ENCODE peak calls at places on chromosome 13, in four cellular contexts. C, B, V and W are unnamed samples.

GRCh38 chr13:54958781-54959180 is 1930.2 kb downstream of the OLFM4 start:
- DNase-seq in B (no peak), C (no peak), V (no peak), W (no peak)

GRCh38 chr13:87426737-87427136 is 244.4 kb upstream of the SLITRK5 start:
- DNase-seq in V (no peak), B (no peak), C (no peak), W (no peak)

GRCh38 chr13:51271008-51271407 is 48.8 kb downstream of the FAM124A start:
- DNase-seq in C (no peak), V (no peak), B (no peak), W (no peak)

GRCh38 chr13:80553041-80553440 is 212.1 kb upstream of the SPRY2 start:
- DNase-seq in B (no peak), C (no peak), V (no peak), W (no peak)

GRCh38 chr13:71661921-71662320 is 205.1 kb downstream of the DACH1 start:
- DNase-seq in B (no peak), C (no peak), V (no peak), W (peak)

GRCh38 chr13:50419466-50419865 is 404.2 kb downstream of the KCNRG start:
- DNase-seq in V (no peak), C (no peak), B (no peak), W (no peak)

GRCh38 chr13:33855371-33855895 is 37.5 kb downstream of the RFC3 start:
- DNase-seq in V (no peak), B (no peak), C (no peak), W (no peak)

GRCh38 chr13:98142427-98143156 is at the start of gene FARP1:
- DNase-seq in B (peak), V (peak), C (peak), W (peak)

GRCh38 chr13:26458196-26458734 is 99.2 kb upstream of the WASF3 start:
- DNase-seq in C (no peak), B (no peak), V (no peak), W (no peak)

GRCh38 chr13:27619711-27620376 is 485 bp downstream of the LNX2 start:
- DNase-seq in B (peak), C (peak), V (no peak), W (peak)
- TF ChIP-seq CTCF in B (no peak), C (peak), V (no peak), W (peak)

DNA sequence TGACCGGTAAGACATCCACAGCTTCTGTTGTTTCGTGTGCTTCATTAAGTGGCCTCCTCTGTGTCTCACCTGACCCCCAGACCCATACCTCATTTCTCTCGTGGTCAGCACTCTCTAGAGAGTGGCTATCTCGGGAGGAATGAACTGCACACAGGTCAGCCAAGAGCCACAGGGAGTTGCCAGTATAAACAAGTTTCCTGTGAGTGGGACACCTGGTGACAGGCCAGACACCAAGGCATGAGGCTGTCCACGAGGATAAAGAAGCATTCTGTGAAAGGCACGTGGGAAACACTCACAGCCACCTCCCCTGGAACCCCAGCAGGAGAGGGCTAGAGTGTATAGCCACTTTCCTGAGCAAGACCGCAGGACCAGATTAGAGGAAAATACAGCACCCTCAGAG is 115.8 kb downstream of the NUFIP1 start:
- DNase-seq in B (peak), C (no peak), V (no peak), W (no peak)
- H3K4me3 ChIP-seq in B (no peak), C (no peak), V (no peak), W (no peak)

DNA sequence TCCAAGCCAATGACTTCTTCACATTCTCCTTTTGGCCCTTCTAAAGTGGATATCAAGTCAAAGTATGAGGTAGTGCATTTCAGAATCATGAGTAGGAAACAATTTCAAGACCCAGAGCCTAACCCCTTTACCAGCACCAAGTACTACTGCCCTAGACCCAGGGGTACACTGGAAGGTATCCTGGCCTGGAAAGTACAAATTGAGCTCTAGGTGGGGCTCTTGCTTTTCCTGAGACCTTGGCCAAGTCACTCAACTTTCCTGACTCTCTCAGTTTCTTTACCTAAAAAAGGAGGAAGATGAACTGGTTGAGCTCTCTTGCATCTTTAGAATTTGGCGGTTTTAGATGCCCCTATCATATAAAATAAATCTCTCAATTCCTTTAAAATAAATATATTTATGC is 204.7 kb downstream of the FGF14 start:
- DNase-seq in B (no peak), V (no peak), C (no peak), W (no peak)
- TF ChIP-seq CTCF in B (no peak), V (peak), C (no peak), W (peak)

DNA sequence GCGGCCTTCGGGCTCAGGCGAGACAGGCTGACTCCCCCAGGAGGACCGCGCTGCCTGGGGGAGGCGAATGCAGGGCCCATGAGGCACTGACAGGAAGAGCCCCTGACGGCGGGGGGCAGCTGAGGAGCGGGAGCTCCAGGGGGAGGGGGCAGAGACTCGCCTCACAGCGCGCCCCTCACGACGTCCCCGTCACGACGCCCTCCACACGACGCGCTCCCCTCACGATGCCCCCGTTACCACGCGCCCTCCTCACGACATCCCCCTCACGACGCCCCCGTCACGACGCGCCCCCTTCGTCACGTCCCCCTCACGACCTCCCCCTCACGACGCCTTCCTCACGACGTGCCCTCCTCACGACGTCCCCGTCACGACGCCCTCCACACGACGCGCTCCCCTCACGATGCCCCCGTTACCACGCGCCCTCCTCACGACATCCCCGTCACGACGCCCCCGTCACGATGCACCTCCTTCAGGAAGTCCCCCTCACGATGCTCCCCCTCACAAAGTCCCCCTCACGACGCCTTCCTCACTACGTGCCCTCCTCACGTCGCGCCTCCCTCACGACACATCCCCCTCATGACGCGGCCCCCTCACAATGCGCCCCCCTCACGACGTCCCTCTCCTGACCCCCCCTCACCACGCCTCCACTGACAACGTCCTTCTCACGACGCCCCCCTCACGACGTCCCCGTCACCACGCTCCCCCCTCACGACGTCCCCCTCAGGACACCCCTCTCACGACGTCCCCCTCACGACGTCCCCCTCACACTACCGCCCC is 99.6 kb downstream of the ING1 start:
- DNase-seq in C (no peak), V (no peak), B (peak), W (no peak)
- H3K4me3 ChIP-seq in C (peak), V (no peak), B (no peak), W (peak)

DNA sequence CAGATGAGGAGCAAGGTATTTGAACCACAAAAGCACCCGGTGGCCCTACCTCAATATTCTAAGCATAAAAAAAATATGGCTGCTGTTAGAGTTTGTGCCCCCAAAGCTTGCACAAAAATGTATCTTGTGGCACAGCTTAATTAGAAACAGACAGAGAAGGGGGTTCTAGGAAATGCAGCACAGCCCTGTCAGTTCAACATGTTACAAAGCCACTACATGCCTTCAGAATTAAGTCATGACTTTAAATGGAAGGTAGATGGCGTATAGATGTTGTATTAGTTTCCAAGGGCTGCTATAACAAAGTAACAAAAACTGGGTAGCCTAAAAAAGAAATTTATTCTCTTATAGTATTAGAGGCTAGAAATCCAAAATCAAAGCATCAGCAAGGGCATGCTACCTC is 703.8 kb downstream of the DIAPH3 start:
- DNase-seq in B (no peak), V (no peak), C (no peak), W (peak)
- TF ChIP-seq CTCF in B (no peak), V (no peak), C (no peak), W (no peak)

GRCh38 chr13:37811441-37811840 is 58.1 kb downstream of the TRPC4 start:
- DNase-seq in B (no peak), V (no peak), C (no peak), W (peak)
- H3K4me3 ChIP-seq in B (no peak), V (no peak), C (no peak), W (no peak)

DNA sequence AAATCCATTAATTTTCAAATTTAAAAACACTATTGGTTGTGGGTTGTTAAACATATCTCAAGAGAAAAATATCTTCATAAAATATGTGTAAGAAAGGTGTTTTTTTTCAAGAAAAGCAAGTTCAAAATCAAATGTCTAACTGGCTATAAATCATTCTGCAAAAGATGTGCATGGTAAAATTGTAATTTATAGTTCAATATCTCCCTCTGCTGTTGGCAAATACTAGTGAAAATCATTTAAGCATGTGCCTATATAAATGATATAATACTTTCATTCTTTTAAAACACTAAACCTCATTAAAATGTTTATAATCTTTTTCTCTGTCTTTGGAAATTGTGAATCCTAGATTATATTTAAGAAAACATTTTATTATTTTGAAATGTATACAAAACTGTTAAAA is 17.2 kb upstream of the SLITRK6 start:
- DNase-seq in C (no peak), V (no peak), B (no peak), W (no peak)
- TF ChIP-seq CTCF in C (no peak), V (peak), B (no peak), W (no peak)

DNA sequence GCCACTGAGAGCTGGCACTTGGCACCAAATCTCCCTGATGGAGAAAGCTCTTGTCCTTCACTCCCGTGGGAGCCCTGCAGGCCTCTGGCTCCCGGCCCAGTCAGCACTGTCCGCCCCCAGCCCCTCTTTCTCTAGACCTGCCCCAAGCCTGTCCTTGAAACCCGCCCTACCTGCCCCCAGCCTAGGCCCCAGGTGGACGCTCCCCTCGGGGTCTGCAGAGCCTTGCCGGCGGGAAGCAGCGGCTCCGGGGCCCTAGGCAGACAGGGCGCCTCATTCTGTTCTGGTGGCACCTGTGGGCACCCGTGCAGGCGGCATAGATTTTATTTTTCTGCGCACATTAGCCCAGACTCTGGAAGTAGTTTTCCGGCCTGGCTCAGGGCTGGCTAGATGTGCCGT is 17.6 kb downstream of the IL17D start:
- DNase-seq in B (no peak), C (no peak), V (no peak), W (no peak)
- H3K4me3 ChIP-seq in B (no peak), C (peak), V (no peak), W (no peak)

DNA sequence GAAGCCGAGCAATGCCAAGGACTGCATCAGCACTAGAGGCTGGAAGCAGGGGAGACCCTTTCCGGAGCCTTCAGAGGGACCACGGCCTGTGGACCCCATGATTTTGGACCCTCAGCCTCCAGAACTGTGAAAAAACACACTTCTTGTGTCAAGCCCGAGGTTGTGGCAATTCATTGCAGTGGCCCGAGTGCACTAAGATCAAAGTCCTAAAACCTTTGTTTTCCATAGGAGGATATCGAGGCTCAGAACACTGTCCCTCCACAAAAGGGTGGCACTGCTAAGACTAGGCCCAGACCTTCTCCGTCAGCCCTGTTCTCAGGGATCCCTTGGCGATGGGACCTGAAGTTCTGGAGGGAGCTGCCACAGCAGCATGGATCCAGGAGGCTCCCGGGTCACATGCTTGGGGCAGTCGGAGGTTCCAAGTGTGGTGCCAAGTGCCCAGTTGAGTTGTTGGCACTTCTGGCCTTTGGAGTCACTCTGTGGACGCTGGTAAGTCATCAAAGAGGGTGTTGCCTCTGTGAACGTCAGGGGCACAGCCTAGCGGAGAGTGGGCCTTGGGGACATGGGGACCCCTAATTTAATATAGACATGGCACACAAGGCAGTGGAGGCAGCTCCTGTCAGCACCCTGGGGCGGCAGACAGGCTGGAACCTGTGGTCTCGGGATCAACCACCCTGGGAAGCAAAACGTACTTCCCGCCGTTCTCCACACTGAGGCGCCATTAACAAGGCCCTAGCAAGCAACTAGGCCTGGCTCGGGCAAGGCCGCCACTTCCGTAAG is 199.2 kb downstream of the COL4A1 start:
- DNase-seq in V (no peak), C (no peak), B (no peak), W (no peak)
- TF ChIP-seq CTCF in V (no peak), C (no peak), B (no peak), W (no peak)

GRCh38 chr13:38981096-38981495 is 9.5 kb downstream of the STOML3 start:
- DNase-seq in V (no peak), B (no peak), C (no peak), W (no peak)

GRCh38 chr13:38979891-38980627 is 10.6 kb downstream of the STOML3 start:
- DNase-seq in V (no peak), B (no peak), C (no peak), W (peak)

DNA sequence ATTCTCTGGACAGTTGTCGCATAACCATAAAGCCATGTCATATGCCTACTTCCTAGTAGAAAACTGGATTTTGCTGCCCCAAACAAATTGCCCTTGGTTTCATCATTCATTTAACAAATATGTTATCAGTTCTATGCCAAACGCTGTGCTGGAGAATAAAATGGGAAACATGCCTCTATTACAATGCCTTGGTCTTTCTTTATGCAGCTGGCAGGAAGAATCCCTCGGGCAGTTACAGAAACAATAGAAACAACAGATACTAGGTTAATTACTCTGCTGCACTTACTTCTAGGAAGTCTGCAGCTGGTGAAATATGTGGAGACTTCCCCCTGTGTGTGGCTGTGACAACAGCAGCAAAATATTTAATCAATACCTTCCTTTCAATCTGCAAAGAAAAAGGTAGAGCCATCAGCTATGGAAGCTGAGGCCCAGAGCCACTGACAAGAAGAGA is 10.0 kb downstream of the STOML3 start:
- DNase-seq in V (no peak), C (no peak), B (no peak), W (peak)
- H3K4me3 ChIP-seq in V (no peak), C (no peak), B (no peak), W (no peak)